ENCODE peak calls at places on chromosomes 5 and 9, in seven cellular contexts. S is stomach, O is IMR-90, N is A673, P is adrenal gland, I is Peyer's patch, Q is Panc1. J is an unnamed sample. For H3K27me3, the result is how much of the 10 kb centered on the place peaks cover.

GRCh38 chr5:154771383-154771901 is 16.3 kb downstream of the LARP1 start:
- DNase-seq in Q (no peak), S (no peak), I (no peak), O (peak), P (peak), N (peak), J (no peak)

GRCh38 chr9:78783743-78784142 is 486.8 kb downstream of the PSAT1 start:
- DNase-seq in O (no peak), Q (no peak), P (no peak), I (no peak), N (no peak), S (no peak), J (no peak)

GRCh38 chr5:58399951-58400350 is 59.9 kb downstream of the PLK2 start:
- DNase-seq in Q (no peak), I (no peak), N (no peak), P (no peak), O (no peak), S (no peak), J (no peak)

GRCh38 chr9:6681147-6681956 is 35.8 kb upstream of the GLDC start:
- DNase-seq in I (peak), O (peak), P (peak), N (peak), S (peak), Q (no peak), J (peak)

GRCh38 chr5:69334793-69335268 is 2.2 kb upstream of the CCDC125 start:
- DNase-seq in I (peak), O (peak), S (peak), P (peak), N (peak), Q (peak), J (peak)

GRCh38 chr5:119742311-119742710 is 113.0 kb downstream of the FAM170A start:
- DNase-seq in O (no peak), I (no peak), N (no peak), P (no peak), S (no peak), Q (no peak), J (no peak)

GRCh38 chr5:124235576-124235975 is 510.9 kb downstream of the ZNF608 start:
- DNase-seq in O (no peak), I (no peak), N (no peak), Q (no peak), P (no peak), S (no peak), J (no peak)

GRCh38 chr9:112086627-112087026 is 88.5 kb downstream of the SUSD1 start:
- DNase-seq in S (no peak), Q (no peak), N (peak), O (peak), P (no peak), I (no peak), J (no peak)

GRCh38 chr9:80552931-80553330 is 981.2 kb downstream of the TLE4 start:
- DNase-seq in I (no peak), Q (no peak), S (no peak), P (peak), O (peak), N (no peak), J (no peak)

GRCh38 chr5:37769840-37770239 is 70.0 kb downstream of the GDNF start:
- DNase-seq in S (no peak), P (peak), O (no peak), Q (no peak), N (no peak), I (no peak), J (no peak)

GRCh38 chr5:131671994-131672655 is 37.1 kb upstream of the RAPGEF6 start:
- DNase-seq in S (no peak), P (peak), Q (no peak), O (peak), N (no peak), I (no peak), J (no peak)

GRCh38 chr5:10479226-10479721 is 37.6 kb downstream of the ROPN1L start:
- DNase-seq in P (no peak), O (peak), I (no peak), Q (no peak), S (peak), N (no peak), J (peak)

GRCh38 chr5:126754609-126755008 is 22.3 kb upstream of the LMNB1 start:
- DNase-seq in O (no peak), P (no peak), Q (no peak), N (no peak), I (no peak), S (no peak), J (no peak)

GRCh38 chr5:177176175-177176704 is 42.7 kb downstream of the NSD1 start:
- DNase-seq in O (no peak), I (no peak), N (no peak), Q (no peak), P (no peak), S (no peak), J (no peak)

GRCh38 chr5:155004138-155004744 is 9.3 kb upstream of the KIF4B start:
- DNase-seq in O (no peak), N (peak), Q (no peak), S (peak), P (peak), I (no peak), J (peak)

GRCh38 chr5:66306105-66306843 is 162.2 kb downstream of the SREK1 start:
- DNase-seq in N (peak), S (peak), P (peak), O (peak), I (no peak), Q (peak), J (peak)

GRCh38 chr9:16928179-16928945 is 57.9 kb upstream of the BNC2 start:
- DNase-seq in O (peak), I (no peak), P (no peak), N (no peak), S (no peak), Q (no peak), J (no peak)

GRCh38 chr5:78653969-78654368 is 5.4 kb upstream of the LHFPL2 start:
- DNase-seq in I (no peak), P (no peak), N (no peak), S (no peak), O (peak), Q (no peak), J (no peak)

GRCh38 chr9:27664136-27664819 is 91.0 kb upstream of the C9orf72 start:
- DNase-seq in P (no peak), S (no peak), N (no peak), Q (no peak), O (no peak), I (no peak), J (no peak)

GRCh38 chr5:65871182-65871581 is 55.2 kb upstream of the ERBIN start:
- DNase-seq in N (no peak), Q (peak), S (no peak), O (peak), P (no peak), I (no peak), J (peak)

GRCh38 chr9:120583958-120584369 is 4.0 kb upstream of the CDK5RAP2 start:
- DNase-seq in P (peak), O (peak), Q (no peak), S (peak), I (peak), N (peak), J (peak)

GRCh38 chr5:175082866-175083590 is 358.6 kb downstream of the MSX2 start:
- DNase-seq in O (peak), S (no peak), Q (no peak), N (no peak), P (no peak), I (no peak), J (peak)

GRCh38 chr9:114784721-114785253 is 21.1 kb downstream of the TNFSF15 start:
- DNase-seq in P (no peak), Q (no peak), N (no peak), O (no peak), I (no peak), S (no peak), J (no peak)

GRCh38 chr9:136847065-136847826 is 2.0 kb upstream of the PHPT1 start:
- DNase-seq in P (no peak), I (peak), O (peak), Q (no peak), N (peak), S (peak), J (peak)

GRCh38 chr5:96247733-96248132 is 185.3 kb downstream of the PCSK1 start:
- DNase-seq in N (no peak), I (no peak), Q (no peak), S (peak), O (no peak), P (no peak), J (no peak)

GRCh38 chr9:125541840-125542243 is 165.2 kb downstream of the MAPKAP1 start:
- DNase-seq in S (no peak), I (no peak), N (peak), O (no peak), Q (no peak), P (peak), J (no peak)

GRCh38 chr5:133934822-133935793 is 33.3 kb downstream of the C5orf15 start:
- DNase-seq in S (no peak), N (peak), I (peak), O (no peak), P (no peak), Q (no peak), J (no peak)

GRCh38 chr5:78594946-78595921 is 53.3 kb downstream of the LHFPL2 start:
- DNase-seq in P (peak), I (no peak), S (no peak), O (peak), Q (peak), N (no peak), J (peak)

GRCh38 chr5:78591227-78591626 is 57.3 kb downstream of the LHFPL2 start:
- DNase-seq in P (no peak), I (no peak), Q (peak), N (no peak), O (peak), S (no peak), J (peak)

GRCh38 chr5:82365744-82366228 is 87.6 kb upstream of the RPS23 start:
- DNase-seq in I (no peak), Q (no peak), S (no peak), P (no peak), O (peak), N (no peak), J (peak)

GRCh38 chr5:159207222-159207615 is 2.1 kb downstream of the RNF145 start:
- DNase-seq in P (no peak), N (no peak), S (no peak), Q (no peak), I (no peak), O (no peak), J (no peak)

GRCh38 chr5:116068028-116068632 is 16.7 kb upstream of the COMMD10 start:
- DNase-seq in P (no peak), S (no peak), O (peak), N (peak), I (peak), Q (no peak), J (no peak)

GRCh38 chr5:178333821-178334481 is 101.3 kb upstream of the PHYKPL start:
- DNase-seq in Q (no peak), O (no peak), I (no peak), S (no peak), P (no peak), N (no peak), J (no peak)

GRCh38 chr5:96595300-96596090 is 66.7 kb upstream of the CAST start:
- DNase-seq in Q (no peak), O (no peak), N (peak), S (no peak), P (no peak), I (no peak), J (no peak)

GRCh38 chr5:180649297-180650039 is at the start of gene FLT4:
- DNase-seq in P (no peak), N (no peak), I (no peak), O (no peak), Q (no peak), S (no peak), J (no peak)

GRCh38 chr9:122090287-122090883 is 2.7 kb downstream of the TTLL11 start:
- DNase-seq in P (no peak), O (no peak), I (no peak), N (no peak), Q (no peak), S (no peak), J (no peak)
- H3K27me3 ChIP-seq in P (under half), O (under half), I (under half), N (under half), Q (under half), S (under half), J (under half)

DNA sequence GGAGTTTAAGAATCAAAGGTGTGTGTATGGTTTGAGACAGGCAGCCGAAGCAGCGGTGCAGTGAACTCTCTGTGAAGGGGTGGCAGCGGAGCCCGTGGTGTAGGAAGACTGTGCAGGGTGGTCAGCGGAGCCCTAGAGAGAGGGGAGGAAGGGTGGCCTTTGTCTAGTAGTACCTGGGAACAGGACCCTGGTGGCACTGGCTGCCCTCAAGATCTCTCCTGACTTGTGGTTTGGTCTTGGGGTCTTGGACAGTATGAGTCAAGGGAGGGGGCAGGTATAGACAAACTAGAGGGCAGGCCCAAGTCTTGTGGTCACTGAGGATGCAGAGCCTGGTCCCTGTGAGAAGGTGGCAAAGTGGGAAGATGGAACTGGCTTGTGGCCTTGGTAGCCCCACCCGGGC is 7.1 kb upstream of the NKX2-5 start:
- DNase-seq in O (no peak), S (no peak), P (no peak), N (no peak), I (no peak), Q (no peak), J (no peak)
- H3K27me3 ChIP-seq in O (half or more), S (under half), P (half or more), N (half or more), I (half or more), Q (under half), J (half or more)

GRCh38 chr9:117416856-117417255 is 2.0 kb upstream of the ASTN2 start:
- DNase-seq in P (no peak), I (no peak), S (no peak), O (no peak), N (no peak), Q (no peak), J (no peak)

GRCh38 chr9:117414906-117415583 is at the start of gene ASTN2:
- DNase-seq in P (peak), N (no peak), I (no peak), Q (no peak), S (no peak), O (no peak), J (no peak)

GRCh38 chr9:117414220-117414905 is 494 bp downstream of the ASTN2 start:
- DNase-seq in N (no peak), O (no peak), I (no peak), Q (no peak), P (peak), S (peak), J (peak)

GRCh38 chr9:117415584-117415937 is 704 bp upstream of the ASTN2 start:
- DNase-seq in O (no peak), S (no peak), Q (no peak), P (no peak), N (no peak), I (no peak), J (no peak)

GRCh38 chr9:117418111-117418510 is 3.3 kb upstream of the ASTN2 start:
- DNase-seq in Q (no peak), N (no peak), I (no peak), S (no peak), O (no peak), P (no peak), J (no peak)
- H3K27me3 ChIP-seq in Q (under half), N (half or more), I (under half), S (under half), O (under half), P (under half), J (half or more)

GRCh38 chr9:132575005-132575609 is 7.3 kb upstream of the BARHL1 start:
- DNase-seq in Q (peak), O (peak), S (peak), I (peak), P (peak), N (peak), J (peak)

GRCh38 chr9:132572921-132573320 is 9.5 kb upstream of the BARHL1 start:
- DNase-seq in P (peak), S (no peak), N (no peak), Q (no peak), I (no peak), O (no peak), J (no peak)

GRCh38 chr9:132577119-132577518 is 5.3 kb upstream of the BARHL1 start:
- DNase-seq in S (no peak), N (no peak), I (no peak), O (no peak), Q (no peak), P (no peak), J (no peak)

GRCh38 chr9:132578367-132578932 is 4.0 kb upstream of the BARHL1 start:
- DNase-seq in P (no peak), Q (no peak), O (no peak), I (no peak), S (no peak), N (no peak), J (no peak)

GRCh38 chr9:132575811-132576210 is 6.6 kb upstream of the BARHL1 start:
- DNase-seq in I (no peak), Q (no peak), P (no peak), S (no peak), O (no peak), N (no peak), J (no peak)
- H3K27me3 ChIP-seq in I (under half), Q (under half), P (under half), S (under half), O (half or more), N (half or more), J (half or more)

GRCh38 chr9:89547000-89547399 is 49.1 kb upstream of the SEMA4D start:
- DNase-seq in Q (no peak), S (no peak), I (no peak), P (no peak), O (no peak), N (no peak), J (no peak)
- H3K27me3 ChIP-seq in Q (under half), S (under half), I (under half), P (under half), O (under half), N (under half), J (under half)

GRCh38 chr5:41510176-41510831 is at the start of gene PLCXD3:
- DNase-seq in S (peak), I (no peak), N (peak), O (no peak), Q (no peak), P (peak), J (no peak)
- H3K27me3 ChIP-seq in S (under half), I (under half), N (under half), O (under half), Q (under half), P (under half), J (under half)

DNA sequence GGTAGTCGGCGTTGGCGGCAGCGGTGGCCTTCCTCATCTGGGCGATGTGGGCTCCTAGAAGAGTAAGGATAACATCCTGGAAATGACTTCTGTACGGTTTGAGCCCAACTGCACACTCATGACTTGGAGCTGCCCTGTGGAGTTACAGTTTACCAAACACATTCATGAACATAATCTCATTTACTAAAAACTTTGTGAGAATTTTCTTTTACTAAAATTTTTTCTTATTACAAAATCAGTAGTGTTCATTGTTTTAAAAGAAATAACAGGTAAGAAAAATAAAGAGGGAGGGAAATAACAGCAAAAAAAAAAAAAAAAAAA is 5.3 kb downstream of the FOXE1 start:
- DNase-seq in I (no peak), P (no peak), Q (no peak), N (no peak), S (no peak), O (no peak), J (no peak)
- H3K27me3 ChIP-seq in I (under half), P (half or more), Q (under half), N (half or more), S (under half), O (half or more), J (half or more)

GRCh38 chr9:38343552-38343951 is 49.0 kb upstream of the ALDH1B1 start:
- DNase-seq in P (no peak), Q (no peak), O (no peak), I (no peak), S (no peak), N (no peak), J (no peak)
- H3K27me3 ChIP-seq in P (under half), Q (under half), O (half or more), I (under half), S (under half), N (under half), J (under half)

GRCh38 chr5:170348069-170348702 is 41.0 kb downstream of the KCNMB1 start:
- DNase-seq in N (no peak), O (no peak), Q (no peak), S (no peak), P (no peak), I (no peak), J (no peak)
- H3K27me3 ChIP-seq in N (under half), O (under half), Q (under half), S (under half), P (under half), I (under half), J (under half)

GRCh38 chr5:103016167-103016566 is 103.8 kb downstream of the GIN1 start:
- DNase-seq in S (no peak), N (no peak), I (no peak), Q (no peak), P (no peak), O (no peak), J (no peak)

GRCh38 chr5:103019804-103020203 is 100.1 kb downstream of the GIN1 start:
- DNase-seq in I (no peak), O (no peak), N (no peak), P (no peak), Q (no peak), S (no peak), J (no peak)

GRCh38 chr5:103010120-103010666 is 109.7 kb downstream of the GIN1 start:
- DNase-seq in O (peak), I (no peak), P (no peak), N (no peak), Q (no peak), S (no peak), J (no peak)

GRCh38 chr5:103014983-103015382 is 105.0 kb downstream of the GIN1 start:
- DNase-seq in P (no peak), O (peak), I (no peak), N (no peak), Q (no peak), S (no peak), J (no peak)

GRCh38 chr5:103013933-103014552 is 105.9 kb downstream of the GIN1 start:
- DNase-seq in P (no peak), O (peak), I (no peak), Q (no peak), N (peak), S (no peak), J (no peak)
- H3K27me3 ChIP-seq in P (under half), O (under half), I (under half), Q (under half), N (under half), S (under half), J (under half)

J was measured in foreskin keratinocyte.